ENCODE peak calls at places on chromosomes 5 and 9, in five cellular contexts. S is cardiac muscle cell, U is BE2C, H is aorta, Y is type B pancreatic cell. J is an unnamed sample.

GRCh38 chr5:62064993-62065392 is 241.0 kb upstream of the KIF2A start:
- DNase-seq in Y (no peak), U (no peak), H (no peak), S (no peak), J (no peak)

GRCh38 chr5:170745481-170746061 is 38.0 kb upstream of the GABRP start:
- DNase-seq in U (peak), S (no peak), Y (peak), H (no peak), J (peak)

GRCh38 chr5:6711409-6712135 is 1.7 kb upstream of the TENT4A start:
- DNase-seq in Y (peak), S (no peak), H (no peak), U (no peak), J (peak)

GRCh38 chr5:32068561-32068960 is 105.6 kb downstream of the GOLPH3 start:
- DNase-seq in Y (no peak), S (no peak), H (no peak), U (no peak), J (no peak)

GRCh38 chr5:102670224-102670836 is 84.8 kb upstream of the PAM start:
- DNase-seq in S (peak), Y (no peak), H (no peak), U (peak), J (peak)

GRCh38 chr5:22541037-22541436 is 312.1 kb downstream of the CDH12 start:
- DNase-seq in U (peak), S (no peak), H (no peak), Y (no peak), J (peak)

GRCh38 chr9:86202338-86202882 is 57.0 kb downstream of the C9orf153 start:
- DNase-seq in U (peak), S (peak), Y (no peak), H (no peak), J (peak)

GRCh38 chr9:134299883-134300282 is 26.4 kb upstream of the RXRA start:
- DNase-seq in Y (no peak), H (peak), S (no peak), U (no peak), J (no peak)

GRCh38 chr5:554284-554988 is 30.2 kb upstream of the SLC9A3 start:
- DNase-seq in U (peak), S (no peak), Y (peak), H (peak), J (no peak)

GRCh38 chr9:21709464-21710058 is 92.9 kb upstream of the MTAP start:
- DNase-seq in H (no peak), U (peak), Y (no peak), S (peak), J (peak)

GRCh38 chr5:96851312-96852062 is 24.8 kb upstream of the ERAP2 start:
- DNase-seq in H (no peak), U (no peak), Y (no peak), S (no peak), J (no peak)

GRCh38 chr5:102080288-102080687 is 215.8 kb downstream of the SLCO4C1 start:
- DNase-seq in S (no peak), H (no peak), U (no peak), Y (no peak), J (no peak)

GRCh38 chr9:123997665-123998277 is 13.8 kb upstream of the LHX2 start:
- DNase-seq in Y (no peak), U (no peak), H (peak), S (peak), J (no peak)

GRCh38 chr5:117623042-117623815 is 1048.6 kb upstream of the SEMA6A start:
- DNase-seq in S (no peak), U (no peak), Y (no peak), H (no peak), J (peak)

GRCh38 chr5:95704150-95704549 is 21.4 kb upstream of the SPATA9 start:
- DNase-seq in Y (no peak), U (no peak), S (no peak), H (no peak), J (peak)

GRCh38 chr5:75545131-75545530 is 33.4 kb downstream of the POLK start:
- DNase-seq in U (no peak), H (no peak), S (no peak), Y (no peak), J (no peak)

GRCh38 chr5:149617760-149618306 is 36.5 kb downstream of the ARHGEF37 start:
- DNase-seq in H (no peak), Y (no peak), U (no peak), S (no peak), J (peak)

GRCh38 chr5:76379316-76379715 is 23.8 kb upstream of the IQGAP2 start:
- DNase-seq in H (no peak), S (no peak), Y (no peak), U (no peak), J (no peak)

GRCh38 chr9:77016526-77017504 is 2.6 kb upstream of the FOXB2 start:
- DNase-seq in H (no peak), U (no peak), S (no peak), Y (no peak), J (no peak)

GRCh38 chr9:81097167-81097566 is 592.2 kb downstream of the TLE1 start:
- DNase-seq in H (no peak), U (no peak), S (no peak), Y (no peak), J (no peak)

GRCh38 chr9:86546712-86547111 is 192.5 kb upstream of the TUT7 start:
- DNase-seq in U (no peak), S (no peak), Y (no peak), H (no peak), J (peak)

GRCh38 chr5:123487298-123487697 is 24.7 kb upstream of the CSNK1G3 start:
- DNase-seq in H (no peak), S (peak), Y (no peak), U (no peak), J (no peak)

GRCh38 chr5:157326440-157327023 is 60.6 kb downstream of the CYFIP2 start:
- DNase-seq in H (no peak), S (no peak), Y (no peak), U (no peak), J (no peak)

J was measured in SJCRH30.